ENCODE peak calls at places on chromosomes 7 and 10, in five cellular contexts. Q, W, B, D and Y are unnamed samples.

GRCh38 chr7:140160308-140160707 is 16.5 kb downstream of the KDM7A start:
- DNase-seq in Q (no peak), B (no peak), D (no peak), W (no peak), Y (no peak)

GRCh38 chr10:11663763-11664555 is 52.5 kb upstream of the USP6NL start:
- DNase-seq in Q (no peak), W (peak; percentile 52), B (no peak), D (no peak), Y (peak; percentile 88)

GRCh38 chr7:108181073-108181985 is 51.2 kb upstream of the LAMB4 start:
- DNase-seq in Q (peak; percentile 68), D (peak; percentile 67), W (no peak), B (peak; percentile 14), Y (no peak)

GRCh38 chr7:92790987-92791386 is 45.4 kb downstream of the CDK6 start:
- DNase-seq in B (peak; percentile 53), Q (no peak), W (no peak), D (peak; percentile 65), Y (no peak)

GRCh38 chr7:2032876-2033407 is 199.8 kb downstream of the MAD1L1 start:
- DNase-seq in Q (no peak), B (no peak), D (no peak), W (no peak), Y (no peak)

GRCh38 chr7:121328508-121329459 is at the start of gene WNT16:
- DNase-seq in Q (no peak), W (no peak), D (no peak), B (no peak), Y (no peak)

GRCh38 chr10:25522946-25523608 is 348.3 kb downstream of the GPR158 start:
- DNase-seq in B (no peak), D (no peak), Q (peak; percentile 41), W (no peak), Y (no peak)

GRCh38 chr10:112565434-112566053 is 118.5 kb downstream of the VTI1A start:
- DNase-seq in B (peak; percentile 85), Q (peak; percentile 77), W (peak; percentile 61), D (peak; percentile 72), Y (no peak)

GRCh38 chr10:32237644-32238345 is 109.2 kb downstream of the EPC1 start:
- DNase-seq in D (peak; percentile 76), Q (no peak), W (no peak), B (peak; percentile 30), Y (no peak)

GRCh38 chr10:29948971-29949370 is 110.4 kb downstream of the JCAD start:
- DNase-seq in B (peak; percentile 49), Q (no peak), W (no peak), D (no peak), Y (no peak)

GRCh38 chr10:16545126-16545736 is 23.6 kb upstream of the C1QL3 start:
- DNase-seq in Q (peak; percentile 45), W (no peak), B (peak; percentile 24), D (peak; percentile 29), Y (no peak)

GRCh38 chr10:100562008-100562672 is 26.4 kb downstream of the HIF1AN start:
- DNase-seq in Q (peak; percentile 45), D (peak; percentile 55), B (peak; percentile 36), W (peak; percentile 67), Y (no peak)

GRCh38 chr10:82192665-82193064 is 317.7 kb downstream of the NRG3 start:
- DNase-seq in D (no peak), W (no peak), B (no peak), Q (no peak), Y (no peak)

GRCh38 chr10:10222288-10222945 is 795.3 kb upstream of the CELF2 start:
- DNase-seq in Q (peak; percentile 55), W (no peak), B (peak; percentile 91), D (peak; percentile 40), Y (no peak)

GRCh38 chr10:56068473-56069263 is 292.4 kb downstream of the ZWINT start:
- DNase-seq in B (no peak), Q (no peak), W (no peak), D (no peak), Y (no peak)

GRCh38 chr10:75410135-75410787 is 8.7 kb upstream of the ZNF503 start:
- DNase-seq in W (no peak), D (no peak), Q (no peak), B (no peak), Y (no peak)

GRCh38 chr7:66205736-66206080 is 574 bp downstream of the TPST1 start:
- DNase-seq in B (no peak), Q (no peak), D (no peak), W (no peak), Y (no peak)

GRCh38 chr10:78351283-78351682 is 317.6 kb downstream of the RPS24 start:
- DNase-seq in Q (no peak), D (no peak), W (no peak), B (no peak), Y (no peak)

GRCh38 chr7:27149817-27150567 is 2.4 kb downstream of the HOXA3 start:
- DNase-seq in B (no peak), D (no peak), W (peak; percentile 49), Q (no peak), Y (no peak)

DNA sequence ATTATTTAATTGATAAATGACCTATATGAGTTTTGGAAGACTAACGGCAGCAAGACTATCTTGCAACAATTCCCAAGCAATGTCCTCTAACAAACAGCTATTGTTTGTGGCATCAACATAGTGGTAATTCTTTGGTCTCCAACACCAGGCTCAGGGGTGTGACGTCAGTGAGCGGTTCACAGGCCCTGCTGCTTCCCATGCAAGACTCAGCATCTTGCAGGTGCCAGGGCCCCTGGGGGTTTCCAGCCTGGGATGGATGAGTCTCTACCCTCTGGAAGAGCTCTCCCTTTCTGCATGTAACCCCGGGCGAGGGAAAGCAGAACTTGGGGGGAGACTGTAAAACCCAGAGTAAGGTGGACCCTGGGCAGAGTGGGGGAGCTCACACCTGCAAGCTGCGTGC is 164.7 kb downstream of the ACTR3B start:
- DNase-seq in Q (no peak), D (no peak), B (no peak), W (no peak), Y (no peak)
- H3K4me3 ChIP-seq in Q (no peak overlapping the region), D (no peak overlapping the region), B (no peak overlapping the region), W (no peak overlapping the region), Y (no peak overlapping the region)

GRCh38 chr10:50641636-50642035 is 17.9 kb upstream of the SGMS1 start:
- DNase-seq in W (no peak), B (no peak), Q (no peak), D (no peak), Y (no peak)
- TF ChIP-seq CTCF in W (no peak), B (no peak), Q (no peak), D (no peak), Y (no peak)

GRCh38 chr7:125828153-125828690 is 898.6 kb upstream of the POT1 start:
- DNase-seq in Q (no peak), W (no peak), B (peak; percentile 15), D (no peak), Y (no peak)

GRCh38 chr7:125820495-125820894 is 890.9 kb upstream of the POT1 start:
- DNase-seq in D (no peak), W (no peak), B (no peak), Q (no peak), Y (no peak)

GRCh38 chr7:125823538-125823937 is 893.9 kb upstream of the POT1 start:
- DNase-seq in B (no peak), Q (no peak), D (no peak), W (no peak), Y (no peak)
- H3K4me3 ChIP-seq in B (no peak overlapping the region), Q (no peak overlapping the region), D (no peak overlapping the region), W (no peak overlapping the region), Y (no peak overlapping the region)

GRCh38 chr7:123734498-123734897 is 14.3 kb downstream of the WASL start:
- DNase-seq in W (no peak), D (no peak), B (no peak), Q (no peak), Y (no peak)
- TF ChIP-seq CTCF in W (no peak), D (no peak), B (no peak), Q (no peak), Y (no peak)

DNA sequence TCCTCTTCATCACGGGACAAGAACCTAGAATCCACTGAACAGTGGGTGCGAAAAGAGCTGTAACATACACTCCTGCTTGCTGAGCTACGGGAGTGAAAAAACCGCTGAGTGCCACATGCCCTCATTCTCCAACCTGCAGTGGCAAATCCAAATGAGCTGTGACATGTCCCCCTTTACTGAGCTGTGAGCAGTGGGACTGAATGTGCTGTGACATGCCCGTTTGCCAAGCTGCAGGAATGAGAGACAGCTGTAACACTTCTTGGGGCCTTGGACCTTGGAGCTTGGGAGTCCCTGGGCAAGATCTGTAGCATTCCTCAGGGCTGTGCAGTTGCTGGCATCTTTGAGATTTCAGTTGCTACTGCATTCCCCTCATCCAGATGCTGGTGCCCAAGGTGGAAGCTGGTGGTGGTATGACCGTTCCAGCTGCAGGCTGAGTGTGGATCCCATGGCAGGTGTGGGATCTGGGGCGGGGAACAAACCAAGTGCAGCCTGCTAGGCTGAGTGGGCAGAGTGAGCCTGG is 85.0 kb downstream of the TMEM106B start:
- DNase-seq in Q (no peak), B (no peak), W (no peak), D (no peak), Y (no peak)
- H3K4me3 ChIP-seq in Q (no peak overlapping the region), B (no peak overlapping the region), W (no peak overlapping the region), D (no peak overlapping the region), Y (no peak overlapping the region)

GRCh38 chr10:124380256-124380995 is 38.3 kb downstream of the OAT start:
- DNase-seq in W (no peak), D (no peak), B (no peak), Q (no peak), Y (no peak)
- TF ChIP-seq CTCF in W (no peak), D (no peak), B (no peak), Q (no peak), Y (no peak)